ENCODE peak calls at places on chromosomes 16 and 17, in six cellular contexts. Q, C, S, I, N and O are unnamed samples.

GRCh38 chr16:2190659-2191445 is 5.6 kb downstream of the CASKIN1 start:
- DNase-seq in S (no peak), Q (no peak), C (no peak), N (no peak), I (no peak), O (peak)

GRCh38 chr16:71185366-71185765 is 45.2 kb downstream of the HYDIN start:
- DNase-seq in S (no peak), N (no peak), I (no peak), Q (peak), C (no peak), O (no peak)

GRCh38 chr17:43928606-43929005 is 13.7 kb downstream of the PPY start:
- DNase-seq in N (no peak), C (no peak), I (no peak), Q (no peak), S (no peak), O (no peak)

GRCh38 chr17:65173284-65173793 is 36.2 kb downstream of the RGS9 start:
- DNase-seq in I (peak), C (peak), S (no peak), Q (peak), N (peak), O (no peak)

GRCh38 chr16:82061861-82062525 is 26.9 kb downstream of the HSD17B2 start:
- DNase-seq in S (no peak), Q (peak), I (peak), N (peak), C (peak), O (no peak)

GRCh38 chr17:61411114-61411943 is 11.7 kb downstream of the TBX2 start:
- DNase-seq in N (peak), Q (peak), S (peak), I (peak), C (peak), O (no peak)

GRCh38 chr17:27207073-27207511 is 86.8 kb upstream of the WSB1 start:
- DNase-seq in S (no peak), I (peak), N (no peak), C (no peak), Q (peak), O (no peak)

GRCh38 chr17:18122991-18123753 is 14.6 kb downstream of the MYO15A start:
- DNase-seq in C (no peak), S (no peak), Q (no peak), N (no peak), I (no peak), O (no peak)

GRCh38 chr16:79261461-79261860 is 339.1 kb downstream of the MAF start:
- DNase-seq in S (no peak), I (no peak), Q (no peak), N (no peak), C (peak), O (peak)

GRCh38 chr16:83742076-83742475 is 65.7 kb upstream of the HSBP1 start:
- DNase-seq in I (no peak), Q (no peak), S (no peak), N (no peak), C (no peak), O (no peak)

GRCh38 chr16:5438591-5438990 is 341.0 kb upstream of the EEF2KMT start:
- DNase-seq in S (no peak), N (no peak), Q (no peak), I (no peak), C (no peak), O (no peak)

GRCh38 chr16:30342751-30343490 is 12.2 kb downstream of the CD2BP2 start:
- DNase-seq in Q (no peak), N (peak), S (no peak), C (no peak), I (no peak), O (no peak)
- H3K4me2 ChIP-seq in Q (no peak), N (peak), S (peak), C (no peak), I (no peak), O (no peak)

DNA sequence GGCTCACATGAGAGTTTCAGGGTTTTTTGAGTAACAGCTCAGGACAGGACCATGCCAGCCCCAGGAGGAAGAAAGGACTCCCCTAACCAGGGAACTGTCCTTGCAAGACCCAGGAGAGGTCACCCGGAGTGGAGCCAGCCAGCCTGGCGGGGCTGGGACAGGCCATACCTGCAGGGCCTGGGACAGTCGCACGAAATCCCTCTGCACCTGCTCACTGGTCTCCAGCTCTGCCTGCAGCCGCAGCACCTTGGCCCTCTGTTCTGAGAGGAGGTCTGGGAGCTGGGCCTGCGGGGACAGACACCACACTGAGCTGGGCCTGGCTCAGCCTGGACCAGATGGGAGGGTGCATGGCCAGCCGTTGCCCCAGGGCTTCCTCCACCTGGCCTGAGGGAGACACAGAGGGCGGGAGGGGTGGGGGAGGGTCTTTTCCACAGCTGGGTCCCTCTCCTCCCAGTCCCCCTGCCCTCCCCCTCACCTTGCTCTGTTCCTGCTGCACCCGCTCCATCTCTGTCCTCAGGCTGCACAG is 19.7 kb downstream of the RABEP2 start:
- DNase-seq in C (no peak), S (no peak), N (no peak), I (no peak), Q (no peak), O (no peak)
- H3K4me2 ChIP-seq in C (no peak), S (no peak), N (no peak), I (no peak), Q (no peak), O (no peak)

GRCh38 chr17:40484973-40485530 is 16.4 kb downstream of the TNS4 start:
- DNase-seq in N (no peak), I (no peak), S (no peak), C (no peak), Q (no peak), O (no peak)
- H3K4me2 ChIP-seq in N (no peak), I (peak), S (no peak), C (no peak), Q (no peak), O (no peak)

GRCh38 chr17:55564077-55564476 is 52.8 kb upstream of the SMIM36 start:
- DNase-seq in S (no peak), C (no peak), I (peak), N (no peak), Q (no peak), O (no peak)
- H3K4me2 ChIP-seq in S (no peak), C (no peak), I (no peak), N (no peak), Q (no peak), O (no peak)

GRCh38 chr17:66713533-66714042 is 121.3 kb upstream of the CACNG5 start:
- DNase-seq in Q (no peak), C (no peak), I (no peak), N (no peak), S (no peak), O (no peak)

GRCh38 chr17:66714046-66715023 is 120.6 kb upstream of the CACNG5 start:
- DNase-seq in S (no peak), I (no peak), N (no peak), C (no peak), Q (no peak), O (no peak)

GRCh38 chr17:66711403-66711802 is 123.5 kb upstream of the CACNG5 start:
- DNase-seq in S (no peak), Q (no peak), C (no peak), N (no peak), I (no peak), O (no peak)

GRCh38 chr17:66711936-66712335 is 123.0 kb upstream of the CACNG5 start:
- DNase-seq in N (no peak), I (no peak), C (peak), Q (no peak), S (no peak), O (peak)

DNA sequence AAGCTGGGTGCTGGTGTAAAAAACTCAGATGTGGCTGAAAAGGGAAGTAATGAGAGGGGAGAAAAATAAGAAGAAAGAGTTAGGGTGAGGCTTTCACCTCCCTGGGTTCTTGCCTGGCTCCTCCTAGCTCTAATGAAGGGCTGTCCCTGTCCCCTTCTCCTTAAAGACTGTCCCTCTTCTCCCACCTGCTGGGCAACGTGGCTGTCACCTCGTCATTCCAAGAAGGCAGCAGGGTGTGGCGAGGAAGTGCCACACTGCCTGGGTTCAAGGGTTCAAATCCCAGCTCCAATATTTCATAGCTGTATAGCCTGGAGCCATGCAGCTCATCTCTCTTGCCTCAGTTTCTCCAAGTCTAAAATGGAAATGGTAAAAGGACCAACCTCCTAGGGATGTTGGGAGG is 122.5 kb upstream of the CACNG5 start:
- DNase-seq in N (no peak), S (no peak), I (no peak), C (no peak), Q (no peak), O (no peak)
- H3K4me2 ChIP-seq in N (no peak), S (no peak), I (no peak), C (peak), Q (no peak), O (no peak)